ENCODE peak calls at places on chromosomes 5 and 9, in four cellular contexts. One of them, this sample, is unnamed.

GRCh38 chr9:113898596-113898995 is 22.5 kb downstream of the ZNF618 start:
- DNase-seq in HepG2: no peak
- DNase-seq in GM12878: no peak
- DNase-seq in K562: no peak
- DNase-seq in this sample: no peak

GRCh38 chr9:84151236-84151635 is 170.6 kb downstream of the RMI1 start:
- DNase-seq in HepG2: no peak
- DNase-seq in GM12878: no peak
- DNase-seq in K562: no peak
- DNase-seq in this sample: peak; percentile 38

GRCh38 chr5:152329896-152330295 is 75.2 kb downstream of the NMUR2 start:
- DNase-seq in HepG2: no peak
- DNase-seq in GM12878: no peak
- DNase-seq in K562: no peak
- DNase-seq in this sample: no peak

GRCh38 chr5:176379881-176380280 is 8.5 kb downstream of the NOP16 start:
- DNase-seq in HepG2: no peak
- DNase-seq in GM12878: no peak
- DNase-seq in K562: no peak
- DNase-seq in this sample: no peak

GRCh38 chr5:120413706-120414105 is 50.4 kb upstream of the PRR16 start:
- DNase-seq in HepG2: no peak
- DNase-seq in GM12878: no peak
- DNase-seq in K562: no peak
- DNase-seq in this sample: no peak

GRCh38 chr5:108345541-108346171 is 36.2 kb downstream of the FBXL17 start:
- DNase-seq in HepG2: peak; percentile 43
- DNase-seq in GM12878: peak; percentile 5
- DNase-seq in K562: peak; percentile 55
- DNase-seq in this sample: no peak

GRCh38 chr5:180043381-180043780 is 28.2 kb downstream of the RNF130 start:
- DNase-seq in HepG2: no peak
- DNase-seq in GM12878: no peak
- DNase-seq in K562: no peak
- DNase-seq in this sample: no peak

GRCh38 chr5:91135475-91136248 is 247.5 kb downstream of the ARRDC3 start:
- DNase-seq in HepG2: no peak
- DNase-seq in GM12878: no peak
- DNase-seq in K562: no peak
- DNase-seq in this sample: no peak

GRCh38 chr5:173291722-173292658 is 36.2 kb downstream of the STC2 start:
- DNase-seq in HepG2: no peak
- DNase-seq in GM12878: peak; percentile 37
- DNase-seq in K562: no peak
- DNase-seq in this sample: no peak

GRCh38 chr9:94812343-94812742 is 85.8 kb downstream of the AOPEP start:
- DNase-seq in HepG2: no peak
- DNase-seq in GM12878: no peak
- DNase-seq in K562: no peak
- DNase-seq in this sample: no peak

GRCh38 chr9:13386935-13387667 is 107.6 kb upstream of the MPDZ start:
- DNase-seq in HepG2: no peak
- DNase-seq in GM12878: no peak
- DNase-seq in K562: no peak
- DNase-seq in this sample: no peak

GRCh38 chr9:20832775-20833174 is 148.7 kb downstream of the FOCAD start:
- DNase-seq in HepG2: no peak
- DNase-seq in GM12878: no peak
- DNase-seq in K562: no peak
- DNase-seq in this sample: no peak

GRCh38 chr5:665956-666711 is 27.0 kb downstream of the TPPP start:
- DNase-seq in HepG2: no peak
- DNase-seq in GM12878: no peak
- DNase-seq in K562: no peak
- DNase-seq in this sample: no peak

GRCh38 chr9:95516736-95517558 is at the start of gene PTCH1:
- DNase-seq in HepG2: no peak
- DNase-seq in GM12878: no peak
- DNase-seq in K562: peak; percentile 78
- DNase-seq in this sample: peak; percentile 65

GRCh38 chr5:119828536-119828935 is 199.2 kb downstream of the FAM170A start:
- DNase-seq in HepG2: no peak
- DNase-seq in GM12878: no peak
- DNase-seq in K562: no peak
- DNase-seq in this sample: no peak

GRCh38 chr9:115944166-115944948 is 209.2 kb upstream of the PAPPA start:
- DNase-seq in HepG2: peak; percentile 99
- DNase-seq in GM12878: no peak
- DNase-seq in K562: no peak
- DNase-seq in this sample: no peak

GRCh38 chr5:135887447-135887864 is 8.2 kb downstream of the IL9 start:
- DNase-seq in HepG2: peak; percentile 73
- DNase-seq in GM12878: peak; percentile 25
- DNase-seq in K562: peak; percentile 79
- DNase-seq in this sample: peak; percentile 76

GRCh38 chr9:26026423-26027100 is 348.3 kb upstream of the TUSC1 start:
- DNase-seq in HepG2: no peak
- DNase-seq in GM12878: no peak
- DNase-seq in K562: no peak
- DNase-seq in this sample: no peak

GRCh38 chr5:140398379-140398811 is 3.2 kb upstream of the ANKHD1 start:
- DNase-seq in HepG2: peak; percentile 20
- DNase-seq in GM12878: no peak
- DNase-seq in K562: no peak
- DNase-seq in this sample: no peak

GRCh38 chr9:16126042-16126441 is 573.2 kb downstream of the CCDC171 start:
- DNase-seq in HepG2: no peak
- DNase-seq in GM12878: no peak
- DNase-seq in K562: no peak
- DNase-seq in this sample: no peak

GRCh38 chr9:38068616-38068865 is 486 bp downstream of the SHB start:
- DNase-seq in HepG2: no peak
- DNase-seq in GM12878: no peak
- DNase-seq in K562: peak; percentile 78
- DNase-seq in this sample: no peak

GRCh38 chr5:66239034-66239433 is 94.9 kb downstream of the SREK1 start:
- DNase-seq in HepG2: no peak
- DNase-seq in GM12878: no peak
- DNase-seq in K562: peak; percentile 18
- DNase-seq in this sample: no peak

GRCh38 chr9:135507104-135508035 is 6.9 kb downstream of the MRPS2 start:
- DNase-seq in HepG2: no peak
- DNase-seq in GM12878: no peak
- DNase-seq in K562: no peak
- DNase-seq in this sample: peak; percentile 7

DNA sequence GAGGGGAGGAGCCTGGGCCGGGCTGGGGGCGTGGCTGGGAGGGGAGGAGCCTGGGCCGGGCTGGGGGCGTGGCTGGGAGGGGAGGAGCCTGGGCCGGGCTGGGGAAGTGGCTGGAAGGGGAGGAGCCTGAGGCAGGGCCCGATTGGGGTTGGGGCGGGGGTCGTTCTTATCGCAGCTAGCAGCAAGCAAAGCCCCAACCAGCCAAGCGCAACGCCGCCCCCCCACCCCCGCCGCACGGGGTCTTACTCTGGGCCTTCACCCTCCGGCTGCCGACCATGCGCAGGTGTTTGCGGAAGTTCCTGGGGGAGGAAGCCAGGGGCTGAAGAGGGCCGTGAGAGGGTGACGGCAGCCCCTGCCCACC is 5.0 kb downstream of the NSMF start:
- DNase-seq in HepG2: no peak
- DNase-seq in GM12878: no peak
- DNase-seq in K562: peak; percentile 70
- DNase-seq in this sample: peak; percentile 81
- TF ChIP-seq NR2C2 in HepG2: no peak
- TF ChIP-seq NR2C2 in GM12878: no peak
- TF ChIP-seq NR2C2 in K562: no peak
- TF ChIP-seq NR2C2 in this sample: no peak

GRCh38 chr9:130359819-130360218 is 84.9 kb upstream of the ASS1 start:
- DNase-seq in HepG2: no peak
- DNase-seq in GM12878: no peak
- DNase-seq in K562: peak; percentile 23
- DNase-seq in this sample: no peak
- TF ChIP-seq CTCF in HepG2: peak; percentile 28
- TF ChIP-seq CTCF in GM12878: no peak
- TF ChIP-seq CTCF in K562: peak; percentile 24
- TF ChIP-seq CTCF in this sample: no peak

GRCh38 chr5:143078321-143078720 is 308.1 kb downstream of the ARHGAP26 start:
- DNase-seq in HepG2: no peak
- DNase-seq in GM12878: no peak
- DNase-seq in K562: no peak
- DNase-seq in this sample: no peak

GRCh38 chr5:143080407-143080806 is 310.2 kb downstream of the ARHGAP26 start:
- DNase-seq in HepG2: no peak
- DNase-seq in GM12878: no peak
- DNase-seq in K562: no peak
- DNase-seq in this sample: no peak

GRCh38 chr5:143078971-143079370 is 308.8 kb downstream of the ARHGAP26 start:
- DNase-seq in HepG2: no peak
- DNase-seq in GM12878: no peak
- DNase-seq in K562: no peak
- DNase-seq in this sample: no peak

GRCh38 chr5:143074414-143074996 is 304.3 kb downstream of the ARHGAP26 start:
- DNase-seq in HepG2: no peak
- DNase-seq in GM12878: no peak
- DNase-seq in K562: no peak
- DNase-seq in this sample: no peak

GRCh38 chr5:143077453-143078103 is 307.4 kb downstream of the ARHGAP26 start:
- DNase-seq in HepG2: peak; percentile 35
- DNase-seq in GM12878: no peak
- DNase-seq in K562: no peak
- DNase-seq in this sample: no peak
- TF ChIP-seq NR2C2 in HepG2: no peak
- TF ChIP-seq NR2C2 in GM12878: no peak
- TF ChIP-seq NR2C2 in K562: no peak
- TF ChIP-seq NR2C2 in this sample: no peak

DNA sequence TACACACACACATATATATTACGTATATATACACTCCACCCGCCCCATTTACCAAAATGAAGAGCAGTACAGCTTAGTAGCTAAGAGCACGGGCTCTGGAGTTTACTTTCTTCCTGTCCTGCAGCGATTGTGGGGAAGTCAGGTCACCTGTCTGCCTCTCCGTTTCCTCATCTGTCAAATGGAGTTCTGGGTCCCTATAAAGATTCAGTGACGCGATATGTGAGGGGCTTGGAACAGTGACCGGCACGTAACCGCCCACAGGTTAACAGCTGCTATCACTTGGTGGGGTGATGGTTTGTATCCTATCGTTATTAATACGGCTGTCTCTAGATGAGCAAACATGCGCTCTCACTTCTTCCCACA is 488 bp downstream of the FAM114A2 start:
- DNase-seq in HepG2: peak; percentile 43
- DNase-seq in GM12878: no peak
- DNase-seq in K562: peak; percentile 67
- DNase-seq in this sample: no peak
- TF ChIP-seq CTCF in HepG2: no peak
- TF ChIP-seq CTCF in GM12878: no peak
- TF ChIP-seq CTCF in K562: no peak
- TF ChIP-seq CTCF in this sample: no peak